ENCODE peak calls at places on chromosomes 6 and 20, in six cellular contexts. D is hepatocyte, M is psoas muscle, Z is HCT116, R is fibroblast of lung, C is SK-N-SH. U is an unnamed sample.

GRCh38 chr20:47159166-47159565 is 197.3 kb downstream of the ZMYND8 start:
- DNase-seq in C (no peak), M (no peak), R (no peak), D (no peak), Z (no peak), U (no peak)

GRCh38 chr20:25984933-25985332 is 288.3 kb upstream of the ZNF337 start:
- DNase-seq in R (no peak), C (no peak), Z (no peak), M (peak), D (no peak), U (no peak)

GRCh38 chr6:21337263-21337662 is 256.3 kb upstream of the SOX4 start:
- DNase-seq in M (no peak), C (no peak), D (no peak), Z (no peak), R (no peak), U (no peak)

GRCh38 chr6:128492386-128492785 is 28.0 kb downstream of the PTPRK start:
- DNase-seq in C (no peak), M (no peak), Z (no peak), D (no peak), R (peak), U (no peak)

GRCh38 chr20:62602550-62602949 is 39.8 kb upstream of the SLCO4A1 start:
- DNase-seq in Z (no peak), M (peak), C (no peak), D (no peak), R (no peak), U (no peak)

GRCh38 chr6:168195712-168196111 is 116.7 kb upstream of the FRMD1 start:
- DNase-seq in C (peak), R (no peak), Z (no peak), M (no peak), D (no peak), U (no peak)

GRCh38 chr6:25652007-25652515 is at the start of gene SCGN:
- DNase-seq in D (peak), C (peak), Z (no peak), M (peak), R (peak), U (peak)

GRCh38 chr6:75205776-75206334 is at the start of gene COL12A1:
- DNase-seq in R (peak), M (peak), Z (peak), D (peak), C (peak), U (peak)

GRCh38 chr20:44646641-44647274 is 4.7 kb downstream of the ADA start:
- DNase-seq in C (no peak), D (no peak), M (no peak), R (peak), Z (no peak), U (no peak)

GRCh38 chr20:49276201-49276894 is 1.5 kb downstream of the ZNFX1 start:
- DNase-seq in Z (no peak), M (no peak), D (peak), C (no peak), R (peak), U (no peak)

GRCh38 chr6:118899948-118900347 is 6.0 kb downstream of the ASF1A start:
- DNase-seq in M (no peak), Z (no peak), R (no peak), C (no peak), D (no peak), U (no peak)

GRCh38 chr20:16222859-16223411 is 350.3 kb downstream of the KIF16B start:
- DNase-seq in Z (no peak), M (no peak), R (no peak), C (no peak), D (no peak), U (no peak)

GRCh38 chr6:42707595-42707994 is 14.8 kb downstream of the PRPH2 start:
- DNase-seq in C (no peak), M (no peak), Z (no peak), D (no peak), R (no peak), U (no peak)

GRCh38 chr6:153043719-153044118 is 41.2 kb upstream of the MTRF1L start:
- DNase-seq in C (no peak), M (no peak), R (no peak), Z (no peak), D (no peak), U (peak)

GRCh38 chr20:50446351-50447101 is 63.7 kb upstream of the PTPN1 start:
- DNase-seq in D (peak), R (no peak), C (no peak), Z (no peak), M (no peak), U (peak)

GRCh38 chr6:162917506-162917905 is 189.7 kb downstream of the PACRG start:
- DNase-seq in C (peak), R (peak), Z (no peak), D (no peak), M (no peak), U (no peak)

GRCh38 chr6:87628881-87629280 is 38.9 kb downstream of the ORC3 start:
- DNase-seq in D (no peak), M (no peak), Z (no peak), R (peak), C (no peak), U (no peak)

GRCh38 chr6:3752538-3753227 is 1.2 kb upstream of the PXDC1 start:
- DNase-seq in Z (no peak), C (peak), R (no peak), M (no peak), D (no peak), U (no peak)

GRCh38 chr20:31568041-31568731 is 36.9 kb upstream of the ID1 start:
- DNase-seq in R (peak), M (no peak), D (no peak), Z (no peak), C (no peak), U (no peak)

GRCh38 chr20:22974354-22974753 is 60.8 kb upstream of the SSTR4 start:
- DNase-seq in C (no peak), Z (peak), R (no peak), D (peak), M (no peak), U (no peak)

GRCh38 chr20:22977047-22977785 is 57.9 kb upstream of the SSTR4 start:
- DNase-seq in C (no peak), R (no peak), Z (no peak), M (peak), D (no peak), U (peak)
- TF ChIP-seq CTCF in C (no peak), R (no peak), Z (no peak), M (no peak), D (no peak), U (no peak)

GRCh38 chr6:55869731-55870130 is 5.7 kb downstream of the BMP5 start:
- DNase-seq in D (no peak), Z (no peak), M (no peak), R (no peak), C (peak), U (no peak)
- H3K4me3 ChIP-seq in D (peak), Z (no peak), M (peak), R (no peak), C (no peak), U (no peak)

DNA sequence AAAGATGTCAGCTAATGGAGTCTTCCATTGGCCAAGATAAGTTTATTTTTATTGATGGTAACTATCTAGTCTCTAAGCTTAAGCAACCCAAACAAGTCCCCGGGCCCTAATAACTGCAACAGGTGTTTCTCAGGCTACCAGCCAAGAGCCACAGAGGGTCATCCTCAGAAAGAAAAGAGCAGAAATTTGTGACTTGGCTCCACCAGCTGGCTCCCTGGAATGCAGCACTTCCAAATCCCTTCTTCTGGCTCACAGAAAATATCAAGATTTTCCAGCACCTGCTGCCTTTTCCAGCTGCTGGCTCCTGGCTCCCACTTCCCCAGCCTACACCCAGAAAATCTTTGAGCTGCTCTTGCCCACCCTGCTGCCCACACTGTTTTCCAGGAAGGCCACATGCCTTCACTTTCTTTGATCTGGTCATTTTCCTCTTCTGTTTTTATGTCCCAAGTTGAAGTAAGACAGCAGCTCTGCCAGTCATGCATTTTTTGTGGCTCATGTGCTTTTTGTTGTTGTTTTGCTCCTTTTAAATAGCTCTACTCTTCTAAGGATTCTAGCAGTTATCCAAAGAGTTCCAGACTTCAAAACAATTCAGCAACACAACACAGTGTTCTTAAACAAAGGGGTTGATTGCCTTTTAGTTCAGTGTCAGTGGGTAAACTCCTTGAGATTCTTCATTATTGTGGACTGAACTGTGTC is 151.0 kb upstream of the SMLR1 start:
- DNase-seq in D (no peak), C (no peak), R (no peak), Z (no peak), M (no peak), U (peak)
- TF ChIP-seq CTCF in D (peak), C (no peak), R (no peak), Z (peak), M (no peak), U (no peak)

DNA sequence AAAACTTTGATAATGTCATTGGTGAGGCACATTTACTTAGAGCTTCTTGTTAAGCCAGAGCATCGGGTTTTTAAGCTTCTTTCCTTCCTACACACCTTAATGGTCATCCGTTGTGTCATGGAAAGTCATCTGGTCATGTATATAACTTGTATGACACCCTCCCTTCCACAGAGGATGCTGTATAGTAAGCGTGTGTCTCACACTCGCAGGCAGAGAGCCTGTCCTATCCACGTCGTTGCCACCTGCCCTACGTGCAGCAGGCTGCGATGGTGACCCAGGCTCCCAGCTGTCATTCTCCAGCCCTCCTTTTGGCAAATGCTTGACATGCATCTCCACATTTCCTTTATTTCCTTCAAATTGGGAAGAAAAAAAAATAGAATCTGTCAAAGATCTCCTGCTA is 85.6 kb downstream of the MYB start:
- DNase-seq in Z (no peak), M (no peak), D (no peak), C (no peak), R (no peak), U (peak)
- H3K4me3 ChIP-seq in Z (no peak), M (no peak), D (no peak), C (no peak), R (no peak), U (no peak)

GRCh38 chr6:150745896-150746295 is 119.6 kb upstream of the MTHFD1L start:
- DNase-seq in M (no peak), C (no peak), D (no peak), R (no peak), Z (no peak), U (no peak)
- TF ChIP-seq CTCF in M (no peak), C (no peak), D (no peak), R (no peak), Z (no peak), U (no peak)

GRCh38 chr6:28802417-28803336 is 121.1 kb downstream of the TRIM27 start:
- DNase-seq in D (no peak), C (no peak), Z (peak), R (peak), M (no peak), U (no peak)
- H3K4me3 ChIP-seq in D (no peak), C (peak), Z (peak), R (peak), M (no peak), U (no peak)

GRCh38 chr20:38213607-38213940 is 47.0 kb downstream of the KIAA1755 start:
- DNase-seq in R (no peak), Z (no peak), M (no peak), D (no peak), C (no peak), U (no peak)

GRCh38 chr20:38215789-38216182 is 44.7 kb downstream of the KIAA1755 start:
- DNase-seq in D (no peak), M (no peak), R (no peak), C (no peak), Z (no peak), U (no peak)

GRCh38 chr20:38214256-38214870 is 46.2 kb downstream of the KIAA1755 start:
- DNase-seq in D (no peak), R (no peak), Z (no peak), M (no peak), C (no peak), U (no peak)

GRCh38 chr20:38216201-38216600 is 44.3 kb downstream of the KIAA1755 start:
- DNase-seq in M (no peak), R (no peak), C (no peak), D (no peak), Z (no peak), U (no peak)

GRCh38 chr20:38214871-38215788 is 45.4 kb downstream of the KIAA1755 start:
- DNase-seq in M (no peak), Z (no peak), D (no peak), C (no peak), R (no peak), U (no peak)
- TF ChIP-seq CTCF in M (no peak), Z (peak), D (no peak), C (peak), R (peak), U (no peak)

GRCh38 chr6:37125779-37126553 is 44.0 kb upstream of the PIM1 start:
- DNase-seq in R (peak), M (no peak), C (no peak), Z (no peak), D (peak), U (no peak)
- H3K4me3 ChIP-seq in R (no peak), M (no peak), C (no peak), Z (no peak), D (no peak), U (no peak)

U was measured in mucosa of descending colon.